ENCODE peak calls at places on chromosomes 11 and 22, in nine cellular contexts. P, G, Z, K, B, F, W, I and L are unnamed samples.

GRCh38 chr11:36089920-36090319 is 146.1 kb downstream of the LDLRAD3 start:
- DNase-seq in Z (no peak), W (no peak), B (no peak), F (no peak), G (no peak), P (no peak), I (no peak), K (no peak), L (no peak)

GRCh38 chr11:78451371-78452150 is 33.9 kb upstream of the GAB2 start:
- DNase-seq in Z (no peak), G (no peak), W (no peak), B (no peak), F (no peak), K (no peak), P (no peak), I (no peak), L (no peak)

GRCh38 chr11:40187092-40187403 is 1272.4 kb downstream of the LRRC4C start:
- DNase-seq in W (no peak), P (no peak), B (no peak), G (no peak), K (no peak), F (no peak), Z (no peak), I (no peak), L (no peak)

GRCh38 chr11:17781221-17781620 is 46.6 kb downstream of the KCNC1 start:
- DNase-seq in K (no peak), G (no peak), P (no peak), F (no peak), Z (no peak), B (no peak), W (no peak), I (no peak), L (no peak)

GRCh38 chr11:19951558-19952083 is 208.7 kb downstream of the DBX1 start:
- DNase-seq in I (peak; percentile 77), W (no peak), F (no peak), P (no peak), Z (peak; percentile 65), B (no peak), G (no peak), K (no peak), L (no peak)

GRCh38 chr22:35299217-35299716 is 427 bp upstream of the TOM1 start:
- DNase-seq in Z (peak; percentile 18), B (no peak), I (no peak), K (no peak), W (no peak), F (no peak), G (no peak), P (no peak), L (no peak)

GRCh38 chr11:14582835-14583234 is 60.8 kb upstream of the PDE3B start:
- DNase-seq in F (no peak), G (no peak), P (no peak), B (no peak), I (no peak), W (no peak), K (no peak), Z (no peak), L (no peak)

GRCh38 chr11:60931897-60932296 is 7.6 kb downstream of the TMEM132A start:
- DNase-seq in W (no peak), F (no peak), B (no peak), P (no peak), K (no peak), I (no peak), Z (no peak), G (no peak), L (peak; percentile 16)

GRCh38 chr11:131511794-131512193 is 141.4 kb downstream of the NTM start:
- DNase-seq in I (peak; percentile 72), F (no peak), K (peak; percentile 59), W (no peak), G (no peak), Z (peak; percentile 17), P (peak; percentile 69), B (no peak), L (peak; percentile 50)

GRCh38 chr11:10727259-10727851 is 23.7 kb upstream of the CTR9 start:
- DNase-seq in I (no peak), B (no peak), W (no peak), Z (no peak), P (no peak), G (no peak), F (no peak), K (no peak), L (no peak)

GRCh38 chr11:85875505-85875904 is 20.3 kb downstream of the CCDC83 start:
- DNase-seq in F (no peak), K (no peak), W (no peak), B (no peak), I (no peak), P (no peak), Z (no peak), G (no peak), L (no peak)

GRCh38 chr11:131392528-131393255 is 22.3 kb downstream of the NTM start:
- DNase-seq in F (no peak), I (peak; percentile 63), K (no peak), G (no peak), B (no peak), P (no peak), W (no peak), Z (no peak), L (no peak)

GRCh38 chr22:39618996-39619530 is 48.5 kb downstream of the CACNA1I start:
- DNase-seq in F (no peak), I (no peak), B (no peak), K (no peak), P (no peak), W (no peak), Z (no peak), G (no peak), L (no peak)

GRCh38 chr22:43563571-43563970 is 151.8 kb downstream of the MPPED1 start:
- DNase-seq in B (no peak), Z (no peak), G (no peak), F (no peak), W (no peak), K (no peak), P (no peak), I (no peak), L (no peak)

GRCh38 chr11:65599216-65599954 is 3.8 kb upstream of the KCNK7 start:
- DNase-seq in Z (no peak), W (no peak), P (no peak), B (peak; percentile 47), I (no peak), K (no peak), F (no peak), G (no peak), L (no peak)
- H3K36me3 ChIP-seq in Z (peaks cover 26% of the 10 kb centered on the region), W (peaks cover 78% of the 10 kb centered on the region), P (peaks cover 68% of the 10 kb centered on the region), B (peaks cover 3% of the 10 kb centered on the region), I (no peaks in the 10 kb centered on the region), K (no peaks in the 10 kb centered on the region), F (peaks cover 14% of the 10 kb centered on the region), G (peaks cover 34% of the 10 kb centered on the region), L (peaks cover 2% of the 10 kb centered on the region)

GRCh38 chr11:65384301-65384889 is 1.9 kb upstream of the SLC25A45 start:
- DNase-seq in I (no peak), G (no peak), B (no peak), Z (no peak), P (no peak), W (no peak), K (no peak), F (peak; percentile 31), L (no peak)

GRCh38 chr11:65389294-65389980 is 3.0 kb downstream of the FRMD8 start:
- DNase-seq in B (no peak), G (no peak), K (no peak), Z (no peak), F (no peak), P (no peak), W (no peak), I (no peak), L (no peak)

GRCh38 chr11:65383778-65384177 is 1.3 kb upstream of the SLC25A45 start:
- DNase-seq in Z (no peak), G (no peak), W (no peak), K (no peak), F (no peak), B (no peak), P (no peak), I (no peak), L (no peak)

GRCh38 chr11:65388731-65389130 is 2.3 kb downstream of the FRMD8 start:
- DNase-seq in Z (no peak), B (no peak), W (no peak), P (no peak), K (no peak), I (no peak), G (no peak), F (no peak), L (no peak)

DNA sequence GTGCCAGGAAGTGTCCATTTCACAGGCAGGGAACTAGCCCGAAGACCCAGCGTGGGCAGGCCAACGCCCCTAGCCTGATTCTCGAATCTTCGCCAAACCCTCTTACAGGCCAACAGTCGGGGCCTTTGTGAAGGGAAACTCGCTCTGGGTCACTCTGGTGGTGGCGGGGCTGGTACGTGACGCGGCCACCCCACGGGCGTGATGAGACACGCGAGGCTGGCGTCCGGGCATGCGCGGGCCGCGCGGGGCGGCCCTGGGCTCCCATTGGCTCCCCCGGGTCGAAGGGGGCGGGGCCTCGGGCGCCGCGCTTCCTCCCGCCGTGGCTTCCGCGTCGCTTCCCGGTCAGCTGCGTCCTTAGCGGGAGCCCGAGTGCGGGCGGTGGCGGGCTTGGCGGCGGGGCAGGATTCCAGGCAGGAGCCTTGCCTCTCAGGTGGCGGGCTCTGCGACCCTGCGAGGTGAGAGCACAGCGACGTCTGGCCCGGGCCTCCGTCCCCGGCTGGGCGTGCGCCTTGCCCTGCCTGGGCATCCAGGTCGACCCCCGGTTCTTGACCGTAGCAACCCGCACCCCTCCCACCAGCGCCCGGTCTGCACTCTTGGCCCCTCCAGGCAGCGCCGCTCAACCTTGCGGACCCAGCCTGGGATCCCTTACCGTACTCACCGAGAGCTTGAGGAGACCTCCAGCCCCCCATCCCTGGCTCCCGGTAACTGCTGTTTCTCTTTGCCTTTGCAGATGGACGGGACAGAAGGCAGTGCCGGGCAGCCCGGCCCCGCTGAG is at the start of gene FRMD8:
- DNase-seq in K (peak; percentile 90), W (peak; percentile 96), Z (peak; percentile 77), P (peak; percentile 95), I (peak; percentile 90), B (peak; percentile 96), F (peak; percentile 91), G (no peak), L (peak; percentile 95)
- H3K4me1 ChIP-seq in K (peaks cover 52% of the 10 kb centered on the region), W (peaks cover 94% of the 10 kb centered on the region), Z (peaks cover 33% of the 10 kb centered on the region), P (peaks cover 92% of the 10 kb centered on the region), I (peaks cover 20% of the 10 kb centered on the region), B (no peaks in the 10 kb centered on the region), F (peaks cover 84% of the 10 kb centered on the region), G (peaks cover 94% of the 10 kb centered on the region), L (peaks cover 70% of the 10 kb centered on the region)

DNA sequence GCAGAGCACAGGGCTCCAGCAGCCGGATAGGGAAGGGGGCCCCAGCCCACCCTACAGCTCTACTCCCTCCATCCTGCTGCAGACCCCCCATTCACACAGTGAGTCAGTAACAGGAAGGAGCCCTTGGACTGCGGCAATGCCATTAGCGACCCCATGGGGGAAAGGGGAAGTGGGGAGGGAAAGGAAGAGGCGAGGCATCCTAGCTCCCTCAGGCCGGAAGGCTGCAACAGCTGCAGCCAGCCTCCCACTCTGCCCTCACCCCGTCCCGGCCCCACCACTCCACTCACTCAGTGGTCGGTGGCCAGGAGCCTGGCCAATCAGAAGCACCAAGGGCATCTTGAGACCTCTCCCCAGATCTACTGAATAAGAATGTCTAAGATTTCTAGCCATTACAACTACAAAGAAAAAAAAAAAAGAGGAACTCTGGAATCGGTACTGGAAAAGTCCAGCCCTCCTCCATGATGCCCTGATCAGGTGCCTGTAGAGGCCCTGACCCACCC is 14.1 kb downstream of the OAF start:
- DNase-seq in F (no peak), W (no peak), Z (no peak), P (no peak), G (peak; percentile 84), B (no peak), K (no peak), I (no peak), L (peak; percentile 66)
- H3K27ac ChIP-seq in F (no peak overlapping the region), W (peak overlapping the region; percentile 24), Z (no peak overlapping the region), P (peak overlapping the region; percentile 49), G (peak overlapping the region; percentile 83), B (no peak overlapping the region), K (no peak overlapping the region), I (no peak overlapping the region), L (no peak overlapping the region)

GRCh38 chr11:94653561-94653960 is 86.4 kb downstream of the PIWIL4 start:
- DNase-seq in F (no peak), G (no peak), P (no peak), W (no peak), I (no peak), K (no peak), Z (no peak), B (no peak), L (no peak)
- H3K36me3 ChIP-seq in F (no peaks in the 10 kb centered on the region), G (no peaks in the 10 kb centered on the region), P (no peaks in the 10 kb centered on the region), W (no peaks in the 10 kb centered on the region), I (no peaks in the 10 kb centered on the region), K (no peaks in the 10 kb centered on the region), Z (no peaks in the 10 kb centered on the region), B (no peaks in the 10 kb centered on the region), L (no peaks in the 10 kb centered on the region)